ENCODE peak calls at places on chromosomes 1 and 21, in five cellular contexts. One of them, this sample, is unnamed.
A peak's percentile ranks its signal among the peaks of the same experiment; 100 is the strongest.

GRCh38 chr1:10960954-10961833 is 51.3 kb upstream of the TARDBP start:
- ATAC-seq in K562: peak; percentile 97
- ATAC-seq in A549: peak; percentile 98
- ATAC-seq in GM12878: peak; percentile 73
- ATAC-seq in HepG2: peak; percentile 93
- ATAC-seq in this sample: peak; percentile 65

GRCh38 chr1:68375919-68376318 is 73.8 kb downstream of the RPE65 start:
- ATAC-seq in K562: no peak
- ATAC-seq in HepG2: no peak
- ATAC-seq in GM12878: no peak
- ATAC-seq in A549: no peak
- ATAC-seq in this sample: no peak

GRCh38 chr1:12127206-12127810 is 39.5 kb upstream of the TNFRSF1B start:
- ATAC-seq in K562: no peak
- ATAC-seq in GM12878: no peak
- ATAC-seq in A549: no peak
- ATAC-seq in HepG2: no peak
- ATAC-seq in this sample: no peak

GRCh38 chr1:165717918-165718515 is 19.7 kb upstream of the ALDH9A1 start:
- ATAC-seq in K562: peak; percentile 91
- ATAC-seq in HepG2: peak; percentile 89
- ATAC-seq in A549: peak; percentile 95
- ATAC-seq in GM12878: peak; percentile 88
- ATAC-seq in this sample: no peak

GRCh38 chr1:23624440-23624839 is 65.1 kb upstream of the ID3 start:
- ATAC-seq in HepG2: no peak
- ATAC-seq in A549: no peak
- ATAC-seq in K562: no peak
- ATAC-seq in GM12878: peak; percentile 60
- ATAC-seq in this sample: no peak

GRCh38 chr1:192580351-192580962 is 4.9 kb downstream of the RGS1 start:
- ATAC-seq in A549: peak; percentile 94
- ATAC-seq in HepG2: peak; percentile 62
- ATAC-seq in GM12878: peak; percentile 33
- ATAC-seq in K562: no peak
- ATAC-seq in this sample: peak; percentile 82

GRCh38 chr1:236516929-236517704 is 6.7 kb upstream of the LGALS8 start:
- ATAC-seq in A549: peak; percentile 90
- ATAC-seq in GM12878: peak; percentile 20
- ATAC-seq in K562: peak; percentile 26
- ATAC-seq in HepG2: peak; percentile 87
- ATAC-seq in this sample: no peak

GRCh38 chr1:157326173-157326859 is 188.1 kb upstream of the ETV3 start:
- ATAC-seq in K562: peak; percentile 65
- ATAC-seq in HepG2: no peak
- ATAC-seq in GM12878: no peak
- ATAC-seq in A549: no peak
- ATAC-seq in this sample: no peak

GRCh38 chr1:116738673-116739370 is 15.4 kb upstream of the CD2 start:
- ATAC-seq in A549: no peak
- ATAC-seq in GM12878: peak; percentile 81
- ATAC-seq in K562: no peak
- ATAC-seq in HepG2: no peak
- ATAC-seq in this sample: no peak

GRCh38 chr1:115192200-115192767 is 103.0 kb upstream of the TSPAN2 start:
- ATAC-seq in HepG2: no peak
- ATAC-seq in GM12878: no peak
- ATAC-seq in A549: no peak
- ATAC-seq in K562: peak; percentile 63
- ATAC-seq in this sample: no peak

GRCh38 chr1:204479387-204480136 is 15.0 kb downstream of the PIK3C2B start:
- ATAC-seq in A549: no peak
- ATAC-seq in K562: no peak
- ATAC-seq in HepG2: no peak
- ATAC-seq in GM12878: no peak
- ATAC-seq in this sample: no peak

GRCh38 chr1:53130598-53130877 is 11.9 kb downstream of the SLC1A7 start:
- ATAC-seq in GM12878: no peak
- ATAC-seq in A549: no peak
- ATAC-seq in K562: no peak
- ATAC-seq in HepG2: peak; percentile 35
- ATAC-seq in this sample: no peak

GRCh38 chr1:89538361-89538760 is 13.7 kb downstream of the LRRC8B start:
- ATAC-seq in GM12878: no peak
- ATAC-seq in HepG2: no peak
- ATAC-seq in K562: peak; percentile 59
- ATAC-seq in A549: no peak
- ATAC-seq in this sample: no peak

GRCh38 chr1:12636098-12636950 is 7.6 kb upstream of the AADACL4 start:
- ATAC-seq in K562: no peak
- ATAC-seq in HepG2: peak; percentile 57
- ATAC-seq in GM12878: no peak
- ATAC-seq in A549: peak; percentile 90
- ATAC-seq in this sample: peak; percentile 80

GRCh38 chr21:41557884-41558283 is 49.9 kb upstream of the TMPRSS2 start:
- ATAC-seq in K562: no peak
- ATAC-seq in A549: no peak
- ATAC-seq in GM12878: no peak
- ATAC-seq in HepG2: peak; percentile 67
- ATAC-seq in this sample: no peak

GRCh38 chr1:59672851-59673574 is 141.7 kb upstream of the HOOK1 start:
- ATAC-seq in K562: no peak
- ATAC-seq in A549: peak; percentile 85
- ATAC-seq in HepG2: no peak
- ATAC-seq in GM12878: peak; percentile 46
- ATAC-seq in this sample: no peak

GRCh38 chr1:183148599-183148998 is 37.5 kb upstream of the LAMC2 start:
- ATAC-seq in GM12878: no peak
- ATAC-seq in K562: no peak
- ATAC-seq in A549: peak; percentile 51
- ATAC-seq in HepG2: peak; percentile 63
- ATAC-seq in this sample: peak; percentile 58

GRCh38 chr1:165129568-165130164 is 226.8 kb downstream of the LMX1A start:
- ATAC-seq in A549: peak; percentile 95
- ATAC-seq in HepG2: peak; percentile 100
- ATAC-seq in K562: peak; percentile 94
- ATAC-seq in GM12878: peak; percentile 89
- ATAC-seq in this sample: no peak

GRCh38 chr1:112997781-112998180 is 41.8 kb upstream of the SLC16A1 start:
- ATAC-seq in HepG2: no peak
- ATAC-seq in A549: no peak
- ATAC-seq in K562: peak; percentile 45
- ATAC-seq in GM12878: no peak
- ATAC-seq in this sample: peak; percentile 40

GRCh38 chr1:190475394-190476250 is 2.0 kb downstream of the BRINP3 start:
- ATAC-seq in A549: peak; percentile 71
- ATAC-seq in HepG2: peak; percentile 49
- ATAC-seq in GM12878: no peak
- ATAC-seq in K562: peak; percentile 25
- ATAC-seq in this sample: no peak

GRCh38 chr1:41399148-41399795 is 38.0 kb downstream of the FOXO6 start:
- ATAC-seq in A549: no peak
- ATAC-seq in K562: no peak
- ATAC-seq in GM12878: no peak
- ATAC-seq in HepG2: no peak
- ATAC-seq in this sample: no peak

GRCh38 chr1:25706146-25707089 is 89.8 kb downstream of the MAN1C1 start:
- ATAC-seq in A549: no peak
- ATAC-seq in GM12878: no peak
- ATAC-seq in HepG2: no peak
- ATAC-seq in K562: no peak
- ATAC-seq in this sample: no peak

GRCh38 chr21:29296452-29296851 is 2.3 kb upstream of the BACH1 start:
- ATAC-seq in GM12878: no peak
- ATAC-seq in K562: no peak
- ATAC-seq in HepG2: no peak
- ATAC-seq in A549: no peak
- ATAC-seq in this sample: no peak

GRCh38 chr1:113185463-113186104 is 112.6 kb downstream of the LRIG2 start:
- ATAC-seq in GM12878: peak; percentile 89
- ATAC-seq in HepG2: no peak
- ATAC-seq in A549: no peak
- ATAC-seq in K562: no peak
- ATAC-seq in this sample: no peak

GRCh38 chr1:210688482-210689233 is 360.0 kb downstream of the HHAT start:
- ATAC-seq in GM12878: no peak
- ATAC-seq in A549: no peak
- ATAC-seq in K562: no peak
- ATAC-seq in HepG2: no peak
- ATAC-seq in this sample: peak; percentile 54

GRCh38 chr1:175742790-175743459 is 470 bp downstream of the TNR start:
- ATAC-seq in GM12878: peak; percentile 66
- ATAC-seq in HepG2: peak; percentile 84
- ATAC-seq in A549: peak; percentile 61
- ATAC-seq in K562: peak; percentile 86
- ATAC-seq in this sample: no peak

GRCh38 chr1:154429118-154429517 is 24.0 kb downstream of the IL6R start:
- ATAC-seq in HepG2: no peak
- ATAC-seq in GM12878: no peak
- ATAC-seq in K562: no peak
- ATAC-seq in A549: no peak
- ATAC-seq in this sample: no peak

GRCh38 chr1:154430903-154431302 is 25.8 kb downstream of the IL6R start:
- ATAC-seq in HepG2: no peak
- ATAC-seq in GM12878: no peak
- ATAC-seq in A549: no peak
- ATAC-seq in K562: peak; percentile 73
- ATAC-seq in this sample: no peak

GRCh38 chr1:154433161-154433681 is 28.1 kb downstream of the IL6R start:
- ATAC-seq in K562: no peak
- ATAC-seq in GM12878: no peak
- ATAC-seq in A549: no peak
- ATAC-seq in HepG2: no peak
- ATAC-seq in this sample: no peak

GRCh38 chr1:154429841-154430611 is 24.9 kb downstream of the IL6R start:
- ATAC-seq in A549: no peak
- ATAC-seq in HepG2: no peak
- ATAC-seq in GM12878: no peak
- ATAC-seq in K562: no peak
- ATAC-seq in this sample: no peak

GRCh38 chr1:154431586-154432373 is 26.6 kb downstream of the IL6R start:
- ATAC-seq in K562: peak; percentile 67
- ATAC-seq in A549: peak; percentile 43
- ATAC-seq in GM12878: peak; percentile 64
- ATAC-seq in HepG2: no peak
- ATAC-seq in this sample: peak; percentile 26
- TF ChIP-seq EP300 in K562: no peak
- TF ChIP-seq EP300 in A549: no peak
- TF ChIP-seq EP300 in GM12878: no peak
- TF ChIP-seq EP300 in HepG2: no peak
- TF ChIP-seq EP300 in this sample: no peak

DNA sequence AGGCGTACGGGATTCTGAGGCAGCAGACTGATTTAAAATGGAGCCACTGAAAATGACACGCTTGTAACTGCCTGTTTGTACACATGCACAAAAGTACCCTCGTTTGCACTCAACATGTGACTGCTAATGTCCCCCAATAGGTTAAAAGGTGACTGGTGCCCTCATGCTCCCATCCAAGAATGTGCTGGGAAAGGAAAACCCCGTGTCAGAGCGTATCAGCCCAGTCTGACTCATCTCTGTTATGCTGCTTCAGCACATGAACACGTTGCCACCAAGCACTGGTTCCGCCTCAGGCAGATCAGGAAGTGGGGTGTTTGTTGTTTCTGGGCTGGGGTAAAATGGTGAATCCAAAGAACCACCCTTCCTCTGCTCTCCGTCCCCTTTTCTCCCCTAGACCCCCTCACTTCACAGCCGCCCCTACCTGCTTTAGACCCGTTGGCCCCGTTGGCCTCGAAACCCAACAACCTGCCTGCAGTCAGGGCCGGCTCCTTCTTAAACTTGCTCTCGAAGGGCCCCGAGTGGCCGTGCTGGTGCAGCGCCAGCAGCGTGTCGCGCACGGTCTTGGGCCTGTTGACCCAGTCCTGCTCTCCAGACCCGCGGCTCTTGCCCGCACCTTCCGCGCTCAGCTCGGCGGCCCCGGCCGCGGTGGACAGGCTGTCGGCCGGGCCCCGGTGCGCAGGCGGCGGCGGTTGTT is 1.8 kb downstream of the IRF2BP2 start:
- ATAC-seq in K562: peak; percentile 56
- ATAC-seq in GM12878: peak; percentile 45
- ATAC-seq in A549: peak; percentile 51
- ATAC-seq in HepG2: peak; percentile 32
- ATAC-seq in this sample: peak; percentile 34
- TF ChIP-seq POLR2A in K562: peak; percentile 81
- TF ChIP-seq POLR2A in GM12878: peak; percentile 90
- TF ChIP-seq POLR2A in A549: no peak
- TF ChIP-seq POLR2A in HepG2: no peak
- TF ChIP-seq POLR2A in this sample: peak; percentile 70

DNA sequence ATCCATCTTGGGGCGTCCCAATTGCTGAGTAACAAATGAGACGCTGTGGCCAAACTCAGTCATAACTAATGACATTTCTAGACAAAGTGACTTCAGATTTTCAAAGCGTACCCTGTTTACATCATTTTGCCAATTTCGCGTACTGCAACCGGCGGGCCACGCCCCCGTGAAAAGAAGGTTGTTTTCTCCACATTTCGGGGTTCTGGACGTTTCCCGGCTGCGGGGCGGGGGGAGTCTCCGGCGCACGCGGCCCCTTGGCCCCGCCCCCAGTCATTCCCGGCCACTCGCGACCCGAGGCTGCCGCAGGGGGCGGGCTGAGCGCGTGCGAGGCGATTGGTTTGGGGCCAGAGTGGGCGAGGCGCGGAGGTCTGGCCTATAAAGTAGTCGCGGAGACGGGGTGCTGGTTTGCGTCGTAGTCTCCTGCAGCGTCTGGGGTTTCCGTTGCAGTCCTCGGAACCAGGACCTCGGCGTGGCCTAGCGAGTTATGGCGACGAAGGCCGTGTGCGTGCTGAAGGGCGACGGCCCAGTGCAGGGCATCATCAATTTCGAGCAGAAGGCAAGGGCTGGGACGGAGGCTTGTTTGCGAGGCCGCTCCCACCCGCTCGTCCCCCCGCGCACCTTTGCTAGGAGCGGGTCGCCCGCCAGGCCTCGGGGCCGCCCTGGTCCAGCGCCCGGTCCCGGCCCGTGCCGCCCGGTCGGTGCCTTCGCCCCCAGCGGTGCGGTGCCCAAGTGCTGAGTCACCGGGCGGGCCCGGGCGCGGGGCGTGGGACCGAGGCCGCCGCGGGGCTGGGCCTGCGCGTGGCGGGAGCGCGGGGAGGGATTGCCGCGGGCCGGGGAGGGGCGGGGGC is at the start of gene SOD1:
- ATAC-seq in K562: peak; percentile 96
- ATAC-seq in GM12878: peak; percentile 96
- ATAC-seq in A549: peak; percentile 98
- ATAC-seq in HepG2: peak; percentile 95
- ATAC-seq in this sample: peak; percentile 97
- TF ChIP-seq EP300 in K562: no peak
- TF ChIP-seq EP300 in GM12878: no peak
- TF ChIP-seq EP300 in A549: no peak
- TF ChIP-seq EP300 in HepG2: no peak
- TF ChIP-seq EP300 in this sample: no peak

DNA sequence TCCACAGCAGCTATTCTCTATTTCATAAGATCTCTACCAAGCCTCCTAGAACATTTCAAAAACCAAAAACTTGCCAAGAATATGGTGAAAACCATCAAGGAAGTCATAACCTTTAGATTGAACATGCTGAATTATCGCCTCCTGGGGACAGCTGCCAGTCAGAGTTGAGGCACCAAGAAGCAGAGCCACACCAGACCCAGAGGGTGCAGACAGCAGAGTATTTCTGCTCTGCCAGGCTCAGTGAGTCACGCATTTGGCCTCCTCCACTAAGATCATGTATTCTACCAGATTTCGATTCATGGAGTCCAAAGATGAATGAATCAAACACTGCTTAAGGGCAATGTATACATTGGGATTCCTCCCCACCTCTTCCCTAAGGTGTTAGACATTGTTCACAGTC is 2.1 kb downstream of the F3 start:
- ATAC-seq in HepG2: no peak
- ATAC-seq in A549: no peak
- ATAC-seq in K562: no peak
- ATAC-seq in GM12878: no peak
- ATAC-seq in this sample: no peak
- TF ChIP-seq POLR2A in HepG2: no peak
- TF ChIP-seq POLR2A in A549: no peak
- TF ChIP-seq POLR2A in K562: no peak
- TF ChIP-seq POLR2A in GM12878: no peak
- TF ChIP-seq POLR2A in this sample: no peak

This sample was measured in gastroesophageal sphincter.